ENCODE peak calls at places on chromosome 12, in five cellular contexts. S is HCT116, Y is GM12878, V is H1, Z is K562. X is an unnamed sample.

GRCh38 chr12:56151672-56152131 is 685 bp upstream of the MYL6B start:
- DNase-seq in S (peak), Y (no peak), V (peak), Z (peak), X (peak)

GRCh38 chr12:96083020-96083489 is 47.7 kb upstream of the LTA4H start:
- DNase-seq in S (no peak), Y (no peak), V (no peak), Z (no peak), X (no peak)

GRCh38 chr12:52871291-52871961 is 22.6 kb upstream of the KRT78 start:
- DNase-seq in S (no peak), Y (no peak), V (no peak), Z (no peak), X (no peak)

GRCh38 chr12:39905152-39905551 is 200.7 kb downstream of the SLC2A13 start:
- DNase-seq in S (no peak), Y (no peak), V (no peak), Z (no peak), X (no peak)

GRCh38 chr12:108906971-108907370 is 27.1 kb downstream of the DAO start:
- DNase-seq in S (no peak), Y (no peak), V (no peak), Z (no peak), X (no peak)

GRCh38 chr12:41856228-41856627 is 288.4 kb downstream of the GXYLT1 start:
- DNase-seq in S (no peak), Y (no peak), V (no peak), Z (no peak), X (no peak)

GRCh38 chr12:102948941-102949352 is 8.5 kb upstream of the ASCL1 start:
- DNase-seq in S (peak), Y (no peak), V (peak), Z (peak), X (peak)

GRCh38 chr12:100391856-100392255 is 35.0 kb downstream of the SLC17A8 start:
- DNase-seq in S (no peak), Y (no peak), V (no peak), Z (no peak), X (peak)

DNA sequence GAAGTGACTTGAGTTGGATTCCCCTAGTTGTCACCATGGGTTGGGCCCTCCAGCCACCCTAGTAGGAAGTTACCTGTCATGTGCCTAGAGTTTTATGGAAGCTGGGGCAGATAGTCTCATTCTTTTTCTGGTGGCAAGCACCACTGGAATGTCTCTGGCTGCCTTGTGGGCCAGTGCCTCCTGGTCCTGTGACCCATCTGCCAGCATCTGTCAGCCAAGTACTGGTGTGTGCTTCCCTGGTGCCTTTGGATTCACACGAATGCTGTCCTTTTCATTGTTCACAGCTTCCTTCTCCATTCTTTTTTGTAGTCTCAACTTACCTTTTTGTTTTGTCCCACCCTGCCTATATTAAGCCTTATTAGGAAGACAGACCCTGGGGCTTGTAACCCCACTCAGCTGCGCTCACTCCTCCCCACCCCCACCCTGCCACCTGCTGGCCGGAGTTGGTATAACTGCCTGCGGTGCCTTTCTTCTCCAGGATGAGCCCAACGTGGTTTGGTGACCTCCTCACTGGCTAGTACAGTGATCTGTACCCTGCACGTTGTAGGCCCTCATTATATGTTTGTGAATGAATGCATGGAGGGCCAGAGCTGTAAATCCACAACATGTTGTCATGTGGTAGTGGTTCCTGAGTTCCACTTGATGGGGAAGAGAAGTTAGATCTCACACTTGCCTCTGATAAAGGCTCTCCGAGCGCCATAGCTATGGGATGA is 125.7 kb downstream of the TSPAN9 start:
- DNase-seq in S (no peak), Y (no peak), V (peak), Z (peak), X (peak)
- TF ChIP-seq ZNF274 in S (no peak), Y (no peak), V (no peak), Z (no peak), X (no peak)

GRCh38 chr12:25792031-25792430 is 166.5 kb upstream of the RASSF8 start:
- DNase-seq in S (no peak), Y (no peak), V (no peak), Z (no peak), X (no peak)
- TF ChIP-seq SIN3A in S (no peak), Y (no peak), V (no peak), Z (no peak), X (no peak)

DNA sequence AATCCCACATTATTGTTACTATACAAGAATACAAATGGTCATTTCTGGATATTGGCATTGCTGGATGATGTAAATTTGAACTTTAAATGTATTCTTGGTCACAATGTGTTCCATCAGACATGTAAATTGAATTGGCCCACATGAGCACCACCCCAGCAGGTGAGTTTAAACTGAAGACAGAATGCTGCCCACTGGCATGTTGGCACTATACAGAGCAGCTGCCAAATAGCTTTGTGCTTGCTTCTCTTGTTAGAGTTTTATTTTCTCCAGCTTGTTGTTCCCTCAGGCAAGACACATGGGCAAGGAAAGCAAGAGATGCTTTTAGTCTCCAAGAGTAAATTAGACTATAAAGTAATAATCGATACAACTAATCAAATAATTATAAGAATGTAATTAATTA is 98.5 kb downstream of the C12orf50 start:
- DNase-seq in S (no peak), Y (no peak), V (no peak), Z (no peak), X (no peak)
- TF ChIP-seq ZNF274 in S (no peak), Y (no peak), V (no peak), Z (no peak), X (no peak)

GRCh38 chr12:13503094-13503835 is 306.7 kb downstream of the EMP1 start:
- DNase-seq in S (no peak), Y (no peak), V (no peak), Z (no peak), X (no peak)

GRCh38 chr12:13505224-13505623 is 308.7 kb downstream of the EMP1 start:
- DNase-seq in S (no peak), Y (no peak), V (no peak), Z (no peak), X (no peak)

GRCh38 chr12:13505636-13506035 is 309.1 kb downstream of the EMP1 start:
- DNase-seq in S (no peak), Y (no peak), V (no peak), Z (no peak), X (no peak)

GRCh38 chr12:13504736-13505135 is 308.2 kb downstream of the EMP1 start:
- DNase-seq in S (no peak), Y (no peak), V (no peak), Z (no peak), X (no peak)

GRCh38 chr12:13504074-13504473 is 307.5 kb downstream of the EMP1 start:
- DNase-seq in S (no peak), Y (no peak), V (no peak), Z (no peak), X (no peak)
- TF ChIP-seq SIN3A in S (no peak), Y (no peak), V (no peak), Z (no peak), X (no peak)

DNA sequence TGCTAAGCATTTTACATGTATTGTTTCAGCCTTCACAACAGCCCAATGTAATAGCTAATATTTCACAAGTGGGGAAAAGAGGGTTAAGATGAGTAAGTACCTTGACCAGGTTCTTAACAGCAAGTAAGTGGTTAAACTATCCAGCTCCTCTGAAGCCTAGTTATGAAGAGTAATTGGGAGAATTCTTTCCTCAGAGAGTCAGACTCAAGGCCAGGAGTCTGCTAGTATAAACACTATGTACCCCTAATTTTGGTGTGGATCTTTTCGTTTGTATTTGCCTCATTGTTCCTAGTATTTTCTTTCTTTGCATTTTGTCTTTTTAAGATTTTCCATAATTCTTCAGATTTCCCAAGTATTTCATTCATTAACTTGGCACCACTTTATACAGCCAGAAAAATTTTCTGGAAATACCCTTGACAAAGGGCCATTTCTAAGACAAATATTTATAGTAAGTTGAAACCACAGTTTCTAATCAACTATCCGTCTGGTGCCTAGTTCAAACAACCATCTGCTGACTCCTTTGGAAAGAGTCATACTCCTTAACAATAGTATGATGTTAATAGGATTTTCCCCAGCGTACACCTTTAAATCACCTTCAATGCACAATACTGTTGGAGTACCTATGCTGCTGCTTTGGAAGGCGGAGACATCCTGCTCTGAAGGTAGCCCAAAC is 81.2 kb downstream of the SCAF11 start:
- DNase-seq in S (no peak), Y (no peak), V (no peak), Z (no peak), X (no peak)
- TF ChIP-seq ZNF274 in S (no peak), Y (no peak), V (no peak), Z (no peak), X (no peak)

GRCh38 chr12:123045678-123046077 is 65.2 kb downstream of the ARL6IP4 start:
- DNase-seq in S (no peak), Y (no peak), V (no peak), Z (no peak), X (no peak)
- TF ChIP-seq SIN3A in S (no peak), Y (no peak), V (no peak), Z (no peak), X (no peak)

DNA sequence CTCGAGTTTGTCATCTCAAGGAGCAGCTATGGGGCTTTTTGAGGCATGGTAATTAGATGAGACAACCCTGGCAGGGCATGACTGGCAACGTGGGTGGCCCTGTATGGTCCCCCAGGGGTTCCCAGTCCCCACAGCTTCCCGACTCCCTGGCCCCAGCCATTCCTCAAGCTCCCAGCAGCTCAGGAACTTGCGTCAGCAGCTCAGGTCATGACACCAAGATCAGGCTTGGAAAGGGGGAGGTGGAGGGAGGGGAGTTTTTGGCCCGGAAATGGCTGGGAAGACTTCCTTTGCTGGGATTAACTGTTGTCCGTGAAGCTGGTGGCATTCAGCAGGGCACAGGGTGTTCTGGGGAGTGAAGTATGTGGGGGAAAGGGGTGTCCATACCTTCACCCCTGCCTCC is 10.4 kb upstream of the NRIP2 start:
- DNase-seq in S (no peak), Y (no peak), V (no peak), Z (no peak), X (no peak)
- TF ChIP-seq ZNF274 in S (no peak), Y (no peak), V (no peak), Z (no peak), X (no peak)

DNA sequence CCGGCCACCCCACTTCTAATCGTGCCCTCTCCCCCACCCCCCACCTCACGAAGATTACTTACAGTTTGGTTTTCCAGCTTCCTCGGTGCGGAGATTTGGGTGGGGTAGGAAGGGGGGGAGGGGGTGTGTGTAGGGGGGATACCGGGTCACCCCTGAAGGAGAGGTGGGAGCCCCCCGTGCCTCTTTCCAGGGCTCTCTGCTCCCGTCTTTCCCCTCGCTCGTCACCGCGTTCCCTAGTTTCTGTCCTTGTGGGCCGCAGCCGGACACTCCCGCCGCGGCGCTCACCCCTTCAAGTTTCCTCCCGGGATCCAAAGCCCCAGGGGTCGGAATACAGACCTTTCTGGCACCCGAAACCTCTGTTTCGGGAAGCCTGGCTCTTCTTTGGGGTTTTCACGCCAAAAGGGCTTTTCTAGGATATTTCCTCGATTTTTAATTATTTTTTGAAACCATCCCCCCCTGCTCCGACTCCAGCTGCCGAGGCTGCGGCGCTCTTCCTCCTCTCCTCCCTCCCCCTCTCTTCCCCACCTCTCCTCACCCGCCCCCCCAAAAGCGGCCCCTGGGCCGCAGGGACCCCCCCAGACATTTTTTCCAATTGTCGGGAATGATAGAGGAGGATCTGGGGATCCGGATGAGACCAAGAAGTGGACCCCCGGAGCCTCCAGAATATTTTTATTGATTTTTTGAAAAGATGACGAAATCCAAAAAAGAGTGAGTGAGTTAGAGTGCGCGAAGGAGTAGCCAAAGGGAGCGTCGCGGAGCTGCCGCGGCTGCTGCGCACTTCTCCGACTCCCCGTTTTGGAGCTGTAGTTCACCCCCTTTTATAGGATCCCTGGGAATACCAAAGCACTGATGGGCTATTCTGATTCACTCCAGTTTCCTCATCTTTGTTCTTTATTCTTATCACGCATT is 1.7 kb downstream of the CCND2 start:
- DNase-seq in S (no peak), Y (no peak), V (peak), Z (peak), X (no peak)
- TF ChIP-seq SIN3A in S (no peak), Y (no peak), V (no peak), Z (no peak), X (no peak)

GRCh38 chr12:82174383-82174782 is 183.8 kb downstream of the CCDC59 start:
- DNase-seq in S (no peak), Y (no peak), V (no peak), Z (no peak), X (no peak)
- TF ChIP-seq ZNF274 in S (no peak), Y (no peak), V (no peak), Z (no peak), X (no peak)

GRCh38 chr12:1910468-1910867 is 8.0 kb downstream of the CACNA2D4 start:
- DNase-seq in S (no peak), Y (no peak), V (no peak), Z (no peak), X (no peak)

GRCh38 chr12:1908758-1909157 is 9.7 kb downstream of the CACNA2D4 start:
- DNase-seq in S (no peak), Y (no peak), V (no peak), Z (no peak), X (no peak)

GRCh38 chr12:1906579-1906978 is 11.9 kb downstream of the CACNA2D4 start:
- DNase-seq in S (no peak), Y (no peak), V (no peak), Z (no peak), X (no peak)

GRCh38 chr12:1904875-1905274 is 13.6 kb downstream of the CACNA2D4 start:
- DNase-seq in S (no peak), Y (no peak), V (no peak), Z (no peak), X (no peak)

GRCh38 chr12:1907652-1908611 is 10.5 kb downstream of the CACNA2D4 start:
- DNase-seq in S (no peak), Y (no peak), V (peak), Z (peak), X (no peak)
- TF ChIP-seq SIN3A in S (no peak), Y (no peak), V (no peak), Z (no peak), X (peak)